ENCODE peak calls at places on chromosomes 2 and 18, in six cellular contexts. T, R, S, X, Z and I are unnamed samples.

GRCh38 chr2:8515390-8515761 is 166.5 kb upstream of the ID2 start:
- DNase-seq in Z (no peak), S (no peak), T (peak), X (no peak), R (no peak), I (peak)

GRCh38 chr18:79988925-79989361 is 580 bp upstream of the TXNL4A start:
- DNase-seq in S (peak), Z (peak), R (no peak), T (peak), X (no peak), I (peak)

GRCh38 chr2:236862961-236863728 is 222.5 kb upstream of the COPS8 start:
- DNase-seq in T (peak), Z (no peak), S (peak), R (peak), X (no peak), I (no peak)

GRCh38 chr2:148752977-148753376 is 108.4 kb downstream of the EPC2 start:
- DNase-seq in T (no peak), X (no peak), Z (no peak), R (no peak), S (no peak), I (no peak)

GRCh38 chr18:39845086-39845485 is 2109.9 kb upstream of the PIK3C3 start:
- DNase-seq in Z (no peak), T (no peak), X (no peak), R (no peak), S (no peak), I (no peak)

GRCh38 chr2:15964936-15965563 is 24.7 kb downstream of the MYCN start:
- DNase-seq in X (no peak), R (no peak), Z (no peak), S (no peak), T (no peak), I (no peak)

GRCh38 chr2:205053827-205054410 is 508.6 kb downstream of the PARD3B start:
- DNase-seq in R (no peak), S (no peak), X (no peak), T (no peak), Z (peak), I (no peak)

GRCh38 chr18:35334183-35334582 is 10.0 kb downstream of the ZNF24 start:
- DNase-seq in T (no peak), R (no peak), X (no peak), Z (no peak), S (no peak), I (no peak)

GRCh38 chr2:127811922-127812321 is 951 bp upstream of the WDR33 start:
- DNase-seq in T (no peak), Z (no peak), X (no peak), R (no peak), S (no peak), I (no peak)

GRCh38 chr2:109294523-109294922 is 165.5 kb downstream of the SH3RF3 start:
- DNase-seq in R (no peak), Z (no peak), X (no peak), T (no peak), S (no peak), I (no peak)

GRCh38 chr2:149993316-149993715 is 405.7 kb upstream of the MMADHC start:
- DNase-seq in S (no peak), T (no peak), Z (no peak), X (no peak), R (no peak), I (no peak)

GRCh38 chr2:164840458-164840929 is 1.1 kb downstream of the COBLL1 start:
- DNase-seq in X (peak), R (no peak), T (no peak), S (no peak), Z (peak), I (no peak)

GRCh38 chr2:3692375-3692774 is 11.0 kb upstream of the DCDC2C start:
- DNase-seq in Z (no peak), S (no peak), T (peak), X (peak), R (no peak), I (no peak)

GRCh38 chr2:73297151-73297559 is 3.8 kb upstream of the EGR4 start:
- DNase-seq in R (no peak), T (no peak), X (no peak), Z (no peak), S (no peak), I (no peak)

GRCh38 chr2:58521803-58522602 is 280.9 kb upstream of the FANCL start:
- DNase-seq in Z (no peak), T (no peak), X (no peak), R (no peak), S (no peak), I (no peak)

GRCh38 chr2:75403991-75404428 is 156.7 kb downstream of the EVA1A start:
- DNase-seq in S (peak), Z (peak), T (peak), R (peak), X (peak), I (peak)

GRCh38 chr2:148577845-148578492 is 66.6 kb upstream of the EPC2 start:
- DNase-seq in S (no peak), X (no peak), T (no peak), Z (no peak), R (no peak), I (no peak)

GRCh38 chr18:32803571-32803970 is 30.7 kb upstream of the KLHL14 start:
- DNase-seq in T (peak), R (no peak), X (no peak), Z (no peak), S (no peak), I (no peak)

GRCh38 chr18:50793641-50794565 is 25.9 kb downstream of the MRO start:
- DNase-seq in T (no peak), R (no peak), Z (no peak), X (no peak), S (no peak), I (no peak)

GRCh38 chr18:74951165-74951760 is 257.7 kb downstream of the PTGR3 start:
- DNase-seq in S (peak), R (peak), X (peak), Z (peak), T (peak), I (peak)

GRCh38 chr2:205845446-205845845 is 163.1 kb downstream of the NRP2 start:
- DNase-seq in X (no peak), R (no peak), Z (no peak), T (no peak), S (no peak), I (no peak)

GRCh38 chr18:32612651-32613050 is 142.0 kb upstream of the GAREM1 start:
- DNase-seq in S (no peak), T (no peak), Z (peak), X (no peak), R (no peak), I (no peak)

GRCh38 chr2:383173-383572 is 95.3 kb upstream of the ALKAL2 start:
- DNase-seq in R (no peak), T (no peak), Z (no peak), S (no peak), X (no peak), I (no peak)
- TF ChIP-seq CTCF in R (no peak), T (no peak), Z (no peak), S (no peak), X (no peak), I (no peak)

GRCh38 chr2:40754912-40755311 is 303.0 kb upstream of the SLC8A1 start:
- DNase-seq in X (no peak), T (no peak), R (no peak), Z (no peak), S (no peak), I (no peak)

GRCh38 chr2:40758778-40759177 is 306.9 kb upstream of the SLC8A1 start:
- DNase-seq in T (peak), X (no peak), R (no peak), Z (no peak), S (no peak), I (no peak)

GRCh38 chr2:40760071-40760666 is 308.3 kb upstream of the SLC8A1 start:
- DNase-seq in T (peak), X (peak), R (peak), S (peak), Z (peak), I (no peak)
- TF ChIP-seq CTCF in T (peak), X (peak), R (peak), S (peak), Z (peak), I (peak)

GRCh38 chr2:144630459-144631215 is 110.7 kb upstream of the ZEB2 start:
- DNase-seq in T (peak), X (no peak), S (no peak), Z (no peak), R (no peak), I (peak)
- TF ChIP-seq CTCF in T (no peak), X (no peak), S (no peak), Z (no peak), R (no peak), I (no peak)

GRCh38 chr2:42931147-42931817 is 138.9 kb upstream of the HAAO start:
- DNase-seq in X (no peak), T (no peak), R (no peak), S (no peak), Z (no peak), I (no peak)
- TF ChIP-seq CTCF in X (peak), T (peak), R (peak), S (peak), Z (peak), I (peak)

GRCh38 chr2:85327757-85328617 is at the start of gene TGOLN2:
- DNase-seq in R (peak), S (peak), X (peak), T (peak), Z (peak), I (peak)
- TF ChIP-seq CTCF in R (peak), S (no peak), X (no peak), T (no peak), Z (no peak), I (no peak)

DNA sequence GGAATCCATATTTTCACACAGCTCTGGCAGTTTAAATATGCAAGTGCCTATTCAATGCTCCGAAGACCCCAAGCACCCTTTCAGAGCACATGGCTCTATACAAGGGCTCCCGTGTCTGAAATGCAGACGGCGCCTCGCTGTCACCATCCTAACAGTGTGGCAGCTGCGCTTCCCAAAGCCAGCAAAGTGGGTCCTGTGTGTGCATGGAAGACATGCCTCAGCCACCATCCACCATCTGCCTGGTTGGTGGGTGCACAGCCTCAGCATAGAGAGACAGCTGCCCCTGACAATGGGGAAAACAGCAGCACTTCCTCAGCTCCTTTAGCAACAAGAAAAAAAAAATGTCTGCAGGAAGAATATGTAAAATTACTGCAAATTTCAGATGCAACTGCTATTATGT is 218.1 kb downstream of the SP3 start:
- DNase-seq in R (no peak), X (no peak), S (no peak), Z (no peak), T (no peak), I (no peak)
- TF ChIP-seq CTCF in R (no peak), X (no peak), S (no peak), Z (no peak), T (no peak), I (no peak)

GRCh38 chr2:177582000-177582399 is 189.4 kb downstream of the AGPS start:
- DNase-seq in Z (no peak), R (no peak), T (no peak), X (no peak), S (no peak), I (no peak)
- TF ChIP-seq CTCF in Z (no peak), R (no peak), T (no peak), X (no peak), S (no peak), I (no peak)

DNA sequence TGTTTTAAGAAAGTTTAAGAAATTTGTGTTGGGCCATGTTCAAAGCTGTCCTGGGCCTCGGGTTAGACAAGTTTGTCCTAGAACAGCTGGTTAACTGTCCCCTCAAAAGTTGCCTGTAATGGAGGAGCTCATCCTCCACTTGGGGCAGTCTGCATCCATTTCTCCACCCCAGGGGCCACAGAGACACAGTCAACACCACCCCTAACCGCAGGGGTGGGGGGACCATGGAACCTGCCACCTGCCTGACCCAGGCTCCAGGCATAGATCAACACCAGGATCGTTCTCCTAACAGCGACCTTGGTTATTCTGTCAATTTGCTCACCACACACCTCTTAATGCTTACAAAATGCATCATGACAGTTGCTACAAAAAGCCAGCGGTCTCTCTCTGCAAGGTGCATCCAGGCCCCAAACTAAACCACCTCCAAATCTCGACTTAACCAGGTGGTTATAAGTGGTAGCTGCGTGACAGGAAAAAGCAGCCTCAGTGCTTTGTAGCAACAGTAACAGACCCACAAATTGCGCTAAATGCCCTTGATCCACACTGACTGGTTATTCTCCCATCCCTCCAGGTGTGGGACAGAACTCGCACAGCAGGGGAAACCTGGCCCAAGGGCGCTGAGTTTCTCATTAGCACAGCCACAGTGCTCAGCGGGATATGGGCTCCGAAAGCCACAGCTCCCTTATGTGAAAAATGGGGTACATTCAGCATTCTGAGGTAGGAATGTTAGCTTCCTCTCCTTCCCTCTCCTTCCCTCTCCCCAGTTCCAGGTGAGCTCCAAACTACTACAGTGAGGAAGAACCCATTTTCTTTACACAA is 48.0 kb downstream of the HDLBP start:
- DNase-seq in X (no peak), S (no peak), Z (no peak), R (no peak), T (no peak), I (no peak)
- TF ChIP-seq CTCF in X (no peak), S (no peak), Z (no peak), R (no peak), T (peak), I (no peak)